ENCODE peak calls at places on chromosomes 7 and 10, in ten cellular contexts. C is left ventricle myocardium inferior, I is Peyer's patch, K is SJSA1, Q is HCT116, R is lower lobe of right lung, M is cardiac muscle cell, B is hepatocyte, Z is psoas muscle, H is endothelial cell of umbilical vein. O is an unnamed sample. For H3K4me1 and H3K27me3, the result is how much of the 10 kb centered on the place peaks cover.

GRCh38 chr7:130994378-130995115 is 260.5 kb upstream of the KLF14 start:
- DNase-seq in H (no peak), Z (no peak), I (no peak), K (no peak), R (no peak), B (peak), Q (no peak), M (no peak), C (peak), O (peak)

GRCh38 chr10:114855776-114856543 is 34.4 kb downstream of the FHIP2A start:
- DNase-seq in B (no peak), Z (no peak), K (no peak), M (no peak), R (no peak), H (peak), Q (no peak), I (no peak), C (no peak), O (no peak)

GRCh38 chr10:101060951-101061813 is 607 bp upstream of the KAZALD1 start:
- DNase-seq in Z (peak), B (peak), M (peak), Q (peak), K (peak), C (peak), I (peak), H (peak), R (peak), O (peak)

GRCh38 chr10:22615819-22616499 is 98.4 kb downstream of the PIP4K2A start:
- DNase-seq in R (peak), Q (no peak), M (no peak), H (no peak), I (peak), C (peak), K (peak), B (peak), Z (no peak), O (peak)

GRCh38 chr7:93150200-93150835 is 2.1 kb upstream of the SAMD9L start:
- DNase-seq in K (peak), Z (no peak), Q (no peak), C (no peak), H (no peak), R (no peak), I (no peak), M (no peak), B (peak), O (no peak)

GRCh38 chr10:43843331-43844101 is 194.8 kb upstream of the ZNF32 start:
- DNase-seq in Z (peak), R (no peak), H (no peak), M (no peak), I (no peak), C (peak), Q (no peak), K (peak), B (no peak), O (no peak)

GRCh38 chr10:106355450-106355849 is 809.1 kb downstream of the SORCS1 start:
- DNase-seq in I (no peak), C (no peak), Q (no peak), K (no peak), H (no peak), B (no peak), R (no peak), M (no peak), Z (no peak), O (peak)

GRCh38 chr10:76874151-76874550 is 763.5 kb downstream of the KCNMA1 start:
- DNase-seq in B (no peak), K (no peak), M (no peak), H (no peak), R (no peak), Q (no peak), C (peak), Z (peak), I (no peak), O (no peak)

GRCh38 chr7:54878339-54878738 is 119.3 kb upstream of the SEC61G start:
- DNase-seq in Q (no peak), I (no peak), C (no peak), K (no peak), H (no peak), B (no peak), M (no peak), R (no peak), Z (no peak), O (no peak)

GRCh38 chr7:3107889-3108570 is 64.4 kb upstream of the CARD11 start:
- DNase-seq in Z (no peak), C (no peak), H (no peak), I (no peak), M (no peak), Q (no peak), B (no peak), R (no peak), K (no peak), O (no peak)
- H3K4me1 ChIP-seq in Z (under half), C (under half), H (under half), I (under half), M (under half), Q (under half), B (under half), R (under half), K (under half), O (under half)

DNA sequence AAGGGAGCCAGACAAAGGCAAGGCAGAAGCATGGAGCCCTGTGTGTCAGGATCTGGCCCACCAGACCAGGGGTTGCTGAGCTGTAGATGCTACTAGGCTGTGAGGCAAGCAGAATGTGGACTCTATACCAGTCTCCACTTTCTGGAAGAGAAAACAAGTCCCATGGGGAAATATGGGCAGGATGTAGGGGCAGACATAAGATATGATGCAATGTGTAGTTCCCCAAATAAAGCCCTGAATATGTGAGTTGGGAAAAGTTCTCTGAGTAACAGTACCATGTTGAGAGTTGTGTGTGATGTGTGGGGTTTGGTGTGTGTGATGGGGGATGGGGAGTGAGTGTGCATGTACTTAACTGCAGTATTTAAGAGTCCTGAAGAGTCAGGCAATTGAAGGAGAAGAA is 62.3 kb downstream of the NPSR1 start:
- DNase-seq in I (no peak), Z (no peak), M (no peak), B (no peak), H (no peak), Q (no peak), C (no peak), R (no peak), K (no peak), O (no peak)
- H3K4me3 ChIP-seq in I (no peak), Z (no peak), M (no peak), B (no peak), H (no peak), Q (no peak), C (no peak), R (no peak), K (no peak), O (no peak)

GRCh38 chr10:1522237-1522636 is 215.1 kb downstream of the ADARB2 start:
- DNase-seq in K (no peak), M (no peak), H (no peak), R (no peak), C (no peak), I (no peak), B (no peak), Q (no peak), Z (peak), O (no peak)
- H3K27me3 ChIP-seq in K (under half), M (under half), H (under half), R (under half), C (under half), I (under half), B (under half), Q (under half), Z (under half), O (under half)

DNA sequence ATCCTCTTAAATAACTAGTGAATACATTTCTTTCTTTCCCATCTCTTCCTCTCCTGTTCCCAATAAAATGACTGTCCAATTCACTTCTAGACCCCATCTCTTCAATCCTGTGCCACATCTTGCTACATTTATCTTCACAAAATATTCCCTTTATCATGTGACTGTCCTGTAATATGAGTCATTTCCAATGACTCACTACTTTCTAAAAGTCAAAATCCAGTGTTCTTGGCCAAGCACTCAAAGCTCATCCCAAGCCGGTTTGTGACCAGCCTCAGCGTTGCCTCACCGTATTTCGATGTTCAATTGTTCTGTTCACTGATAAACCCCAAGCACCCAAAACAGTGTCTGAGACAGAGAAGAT is 104.7 kb downstream of the PARD3 start:
- DNase-seq in K (peak), Q (no peak), M (no peak), I (no peak), H (peak), C (no peak), Z (no peak), B (no peak), R (no peak), O (peak)
- H3K4me1 ChIP-seq in K (half or more), Q (under half), M (under half), I (under half), H (under half), C (half or more), Z (half or more), B (under half), R (half or more), O (under half)

DNA sequence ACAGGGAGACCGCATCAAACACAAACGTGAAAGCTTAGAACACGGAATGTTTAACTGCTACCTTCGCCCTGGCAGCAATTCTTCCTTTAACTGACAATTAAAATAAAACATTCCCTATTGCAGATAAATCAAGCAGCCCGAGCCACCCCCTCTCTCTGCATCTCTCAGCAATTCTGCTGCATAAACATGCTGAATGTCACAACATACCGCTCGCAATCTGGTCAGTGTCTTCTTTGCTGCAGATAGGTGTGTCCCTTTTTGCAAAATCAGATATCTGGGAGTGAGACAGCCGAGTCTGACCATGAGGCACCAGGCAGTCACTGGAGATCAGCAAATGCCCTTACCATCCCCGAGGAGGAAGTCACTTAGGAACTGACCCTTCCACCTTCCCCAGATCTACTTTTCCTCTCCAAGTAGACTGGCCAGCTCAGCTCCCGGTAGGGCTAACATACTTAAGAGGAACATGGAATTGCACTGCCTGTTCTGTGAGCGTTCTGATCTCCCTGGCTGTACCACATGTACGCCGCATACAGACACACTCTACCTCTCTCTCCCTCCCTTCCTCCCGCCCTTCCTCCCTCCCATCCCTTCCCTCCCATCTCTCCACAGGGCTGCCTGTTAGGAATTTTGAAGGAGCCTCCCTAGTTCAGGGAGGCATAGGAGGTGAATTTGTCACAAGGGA is at the start of gene FRMD4A:
- DNase-seq in C (no peak), Z (no peak), B (no peak), H (no peak), K (no peak), R (no peak), M (peak), I (no peak), Q (no peak), O (no peak)
- H3K4me3 ChIP-seq in C (no peak), Z (no peak), B (no peak), H (no peak), K (no peak), R (no peak), M (no peak), I (no peak), Q (no peak), O (no peak)

O was measured in adrenal gland.